ENCODE peak calls at places on chromosome 22, in nine cellular contexts. Q is adrenal gland, P is A549, E is cardiac fibroblast, Y is hepatocyte, T is colonic mucosa, G is spleen, B is esophagus squamous epithelium, F is RWPE1. N is an unnamed sample.
A peak's percentile ranks its signal among the peaks of the same experiment; 100 is the strongest.

GRCh38 chr22:23681026-23681809 is 9.6 kb upstream of the RGL4 start:
- DNase-seq in P (no peak), E (no peak), T (no peak), Y (no peak), B (no peak), G (peak; percentile 61), Q (peak; percentile 13), F (no peak), N (no peak)

GRCh38 chr22:32695451-32695891 is 106.0 kb upstream of the TIMP3 start:
- DNase-seq in G (no peak), E (peak; percentile 80), Y (peak; percentile 69), F (peak; percentile 74), Q (no peak), P (peak; percentile 44), B (no peak), T (no peak), N (no peak)

GRCh38 chr22:24155597-24156145 is 25.6 kb upstream of the SUSD2 start:
- DNase-seq in Y (peak; percentile 79), F (peak; percentile 36), G (peak; percentile 94), P (peak; percentile 47), E (peak; percentile 62), B (no peak), Q (peak; percentile 80), T (peak; percentile 78), N (peak; percentile 90)

GRCh38 chr22:21866821-21867527 is 471 bp downstream of the MAPK1 start:
- DNase-seq in B (no peak), Y (peak; percentile 13), Q (peak; percentile 24), F (no peak), P (no peak), E (peak; percentile 30), T (peak; percentile 38), G (no peak), N (peak; percentile 83)

GRCh38 chr22:23503142-23503541 is 76.9 kb downstream of the IGLL1 start:
- DNase-seq in T (no peak), E (no peak), B (no peak), F (no peak), Y (peak; percentile 2), Q (no peak), G (peak; percentile 54), P (no peak), N (no peak)

GRCh38 chr22:38964306-38964705 is 6.9 kb downstream of the APOBEC3A start:
- DNase-seq in P (no peak), F (no peak), Y (no peak), B (no peak), E (no peak), T (no peak), G (peak; percentile 72), Q (no peak), N (no peak)

GRCh38 chr22:31179345-31179744 is 19.4 kb downstream of the RNF185 start:
- DNase-seq in T (peak; percentile 63), E (peak; percentile 26), P (no peak), B (no peak), F (peak; percentile 63), Y (no peak), Q (no peak), G (no peak), N (no peak)

GRCh38 chr22:24427500-24428164 is at the start of gene ADORA2A:
- DNase-seq in F (no peak), B (peak; percentile 54), P (no peak), Y (no peak), T (peak; percentile 51), E (no peak), Q (no peak), G (peak; percentile 99), N (no peak)

GRCh38 chr22:45006101-45006872 is 3.5 kb downstream of the PHF21B start:
- DNase-seq in F (no peak), B (no peak), Q (peak; percentile 54), P (no peak), Y (peak; percentile 37), T (no peak), E (no peak), G (no peak), N (no peak)

GRCh38 chr22:25153961-25154685 is 45.5 kb upstream of the CRYBB3 start:
- DNase-seq in B (no peak), E (peak; percentile 66), P (no peak), T (peak; percentile 78), F (peak; percentile 81), Y (peak; percentile 60), G (no peak), Q (peak; percentile 77), N (no peak)

GRCh38 chr22:49915610-49916009 is 2.6 kb downstream of the ALG12 start:
- DNase-seq in Y (no peak), P (no peak), Q (no peak), G (no peak), F (no peak), T (no peak), E (no peak), B (no peak), N (no peak)
- TF ChIP-seq CTCF in Y (no peak), P (no peak), Q (no peak), G (no peak), F (no peak), T (no peak), E (no peak), B (no peak), N (no peak)

DNA sequence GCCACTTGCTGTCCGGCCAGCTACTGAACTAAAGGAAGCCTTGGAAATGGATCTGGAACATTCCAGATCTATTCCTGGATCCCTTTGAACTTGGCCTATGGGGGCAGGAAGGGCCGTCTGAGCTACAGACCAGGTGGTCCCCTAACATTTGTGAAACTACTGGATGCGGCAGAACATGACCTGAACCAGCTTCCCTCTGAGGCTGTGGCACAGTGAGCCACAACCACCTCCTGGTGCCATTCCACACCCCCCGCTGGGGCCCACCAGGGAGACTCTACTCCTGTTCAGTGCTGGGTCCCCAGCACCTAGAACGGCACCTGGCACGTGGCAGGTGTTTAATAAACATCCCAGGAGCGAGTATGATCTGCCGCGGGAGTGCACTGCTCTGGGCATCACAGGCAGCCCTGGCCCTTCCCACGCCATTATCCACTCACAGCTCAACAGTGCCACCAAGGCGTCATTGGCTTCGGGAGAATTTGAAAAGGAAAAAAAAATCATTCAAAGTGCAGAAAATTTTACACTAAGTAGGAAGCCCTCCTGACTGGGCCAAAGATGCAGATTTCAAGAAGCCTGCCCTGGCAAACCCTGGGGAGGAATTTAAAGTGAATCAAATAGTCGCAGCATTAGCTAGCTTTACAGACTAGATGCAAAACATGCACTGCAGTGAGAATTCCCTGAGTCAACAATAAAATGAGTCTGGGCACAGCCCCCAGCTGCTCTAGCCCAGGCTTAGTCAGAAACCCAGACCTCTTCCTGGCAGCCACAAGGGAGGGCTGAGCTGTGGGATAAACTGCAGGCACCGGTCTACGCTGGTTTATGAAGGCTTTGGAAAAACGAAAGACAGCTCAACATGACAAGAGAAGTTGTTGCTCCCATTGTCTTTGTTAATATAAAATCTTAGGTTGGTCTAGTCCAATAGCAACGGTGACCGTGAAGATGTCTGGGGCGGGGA is 14.3 kb upstream of the EFCAB6 start:
- DNase-seq in T (no peak), F (peak; percentile 63), E (peak; percentile 39), Y (peak; percentile 75), Q (peak; percentile 36), G (no peak), B (no peak), P (peak; percentile 33), N (peak; percentile 78)
- TF ChIP-seq CTCF in T (no peak), F (peak; percentile 29), E (no peak), Y (peak; percentile 41), Q (no peak), G (no peak), B (peak; percentile 26), P (peak; percentile 58), N (peak; percentile 40)

GRCh38 chr22:19810381-19811141 is 44.1 kb downstream of the GNB1L start:
- DNase-seq in P (no peak), Q (peak; percentile 14), T (no peak), F (no peak), G (peak; percentile 62), B (no peak), E (peak; percentile 58), Y (peak; percentile 3), N (peak; percentile 84)
- TF ChIP-seq CTCF in P (no peak), Q (no peak), T (no peak), F (no peak), G (no peak), B (no peak), E (no peak), Y (no peak), N (peak; percentile 13)

GRCh38 chr22:46586531-46587011 is 33.6 kb upstream of the GRAMD4 start:
- DNase-seq in Y (no peak), T (peak; percentile 72), G (peak; percentile 77), E (no peak), F (no peak), B (no peak), Q (no peak), P (no peak), N (no peak)
- TF ChIP-seq CTCF in Y (no peak), T (no peak), G (no peak), E (no peak), F (no peak), B (no peak), Q (no peak), P (no peak), N (no peak)

GRCh38 chr22:35733742-35734516 is 16.3 kb downstream of the APOL5 start:
- DNase-seq in T (no peak), Q (no peak), G (no peak), B (no peak), E (no peak), Y (no peak), F (no peak), P (no peak), N (no peak)
- TF ChIP-seq CTCF in T (no peak), Q (no peak), G (no peak), B (no peak), E (no peak), Y (no peak), F (no peak), P (no peak), N (no peak)

GRCh38 chr22:47796128-47796908 is 1033.9 kb downstream of the TBC1D22A start:
- DNase-seq in E (no peak), G (peak; percentile 43), Y (no peak), B (no peak), F (no peak), T (no peak), P (no peak), Q (no peak), N (peak; percentile 80)
- TF ChIP-seq CTCF in E (no peak), G (no peak), Y (no peak), B (no peak), F (no peak), T (no peak), P (no peak), Q (no peak), N (no peak)

GRCh38 chr22:27801197-27801615 is 350 bp downstream of the MN1 start:
- DNase-seq in Q (no peak), Y (peak; percentile 61), G (no peak), P (peak; percentile 3), F (peak; percentile 13), T (no peak), B (no peak), E (peak; percentile 56), N (no peak)
- TF ChIP-seq CTCF in Q (peak; percentile 8), Y (no peak), G (no peak), P (no peak), F (no peak), T (no peak), B (no peak), E (no peak), N (no peak)

GRCh38 chr22:27715078-27715477 is 86.5 kb downstream of the MN1 start:
- DNase-seq in Y (no peak), T (no peak), E (no peak), G (peak; percentile 37), F (no peak), P (no peak), Q (no peak), B (no peak), N (no peak)
- TF ChIP-seq CTCF in Y (no peak), T (no peak), E (peak; percentile 1), G (no peak), F (no peak), P (no peak), Q (no peak), B (peak; percentile 18), N (peak; percentile 38)

GRCh38 chr22:20175597-20175900 is 24.7 kb upstream of the CCDC188 start:
- DNase-seq in Q (no peak), G (no peak), E (no peak), T (no peak), B (no peak), F (no peak), P (no peak), Y (no peak), N (no peak)
- TF ChIP-seq CTCF in Q (no peak), G (no peak), E (no peak), T (no peak), B (no peak), F (no peak), P (no peak), Y (peak; percentile 21), N (no peak)